ENCODE peak calls at places on chromosomes 4 and X, in seven cellular contexts. F is cardiac muscle cell, H is fibroblast of mammary gland, J is thoracic aorta, U is WERI-Rb-1, Q is esophagus muscularis mucosa, O is fibroblast of pulmonary artery. P is an unnamed sample.

GRCh38 chrX:132591719-132592275 is 103.0 kb upstream of the MBNL3 start:
- DNase-seq in F (no peak), H (no peak), J (no peak), U (peak; percentile 48), Q (no peak), O (no peak), P (no peak)

GRCh38 chr4:39716356-39716755 is 18.4 kb downstream of the UBE2K start:
- DNase-seq in F (no peak), H (no peak), J (no peak), U (peak; percentile 82), Q (no peak), O (no peak), P (no peak)

GRCh38 chrX:55159556-55159955 is 60.6 kb upstream of the PAGE5 start:
- DNase-seq in F (no peak), H (no peak), J (no peak), U (no peak), Q (no peak), O (no peak), P (no peak)

GRCh38 chr4:64736999-64737853 is 328.0 kb upstream of the TECRL start:
- DNase-seq in F (no peak), H (no peak), J (no peak), U (no peak), Q (no peak), O (no peak), P (no peak)

GRCh38 chrX:51496501-51497291 is at the start of gene NUDT11:
- DNase-seq in F (peak; percentile 80), H (peak; percentile 69), J (no peak), U (no peak), Q (no peak), O (peak; percentile 69), P (peak; percentile 86)

GRCh38 chr4:159401791-159402380 is 299.0 kb downstream of the RAPGEF2 start:
- DNase-seq in F (peak; percentile 42), H (peak; percentile 97), J (no peak), U (peak; percentile 23), Q (no peak), O (peak; percentile 85), P (peak; percentile 90)

GRCh38 chrX:11791090-11791489 is 33.1 kb downstream of the MSL3 start:
- DNase-seq in F (no peak), H (no peak), J (no peak), U (no peak), Q (no peak), O (no peak), P (no peak)

GRCh38 chrX:21711126-21711847 is 46.6 kb downstream of the SMPX start:
- DNase-seq in F (no peak), H (no peak), J (no peak), U (no peak), Q (no peak), O (no peak), P (no peak)

GRCh38 chrX:28058906-28059305 is 77.7 kb upstream of the DCAF8L1 start:
- DNase-seq in F (peak; percentile 36), H (no peak), J (no peak), U (no peak), Q (no peak), O (peak; percentile 34), P (no peak)

GRCh38 chrX:10761447-10761846 is 141.1 kb upstream of the MID1 start:
- DNase-seq in F (no peak), H (no peak), J (no peak), U (no peak), Q (no peak), O (no peak), P (no peak)

GRCh38 chrX:44483965-44484606 is 58.6 kb downstream of the FUNDC1 start:
- DNase-seq in F (no peak), H (peak; percentile 12), J (no peak), U (no peak), Q (no peak), O (no peak), P (no peak)

GRCh38 chrX:74579597-74580209 is 34.7 kb downstream of the RLIM start:
- DNase-seq in F (peak; percentile 5), H (peak; percentile 51), J (no peak), U (no peak), Q (no peak), O (no peak), P (peak; percentile 10)

GRCh38 chr4:36854554-36854953 is 390.0 kb upstream of the NWD2 start:
- DNase-seq in F (no peak), H (no peak), J (no peak), U (no peak), Q (no peak), O (no peak), P (no peak)
- TF ChIP-seq CTCF in F (no peak), H (no peak), J (no peak), U (no peak), Q (no peak), O (no peak), P (no peak)

DNA sequence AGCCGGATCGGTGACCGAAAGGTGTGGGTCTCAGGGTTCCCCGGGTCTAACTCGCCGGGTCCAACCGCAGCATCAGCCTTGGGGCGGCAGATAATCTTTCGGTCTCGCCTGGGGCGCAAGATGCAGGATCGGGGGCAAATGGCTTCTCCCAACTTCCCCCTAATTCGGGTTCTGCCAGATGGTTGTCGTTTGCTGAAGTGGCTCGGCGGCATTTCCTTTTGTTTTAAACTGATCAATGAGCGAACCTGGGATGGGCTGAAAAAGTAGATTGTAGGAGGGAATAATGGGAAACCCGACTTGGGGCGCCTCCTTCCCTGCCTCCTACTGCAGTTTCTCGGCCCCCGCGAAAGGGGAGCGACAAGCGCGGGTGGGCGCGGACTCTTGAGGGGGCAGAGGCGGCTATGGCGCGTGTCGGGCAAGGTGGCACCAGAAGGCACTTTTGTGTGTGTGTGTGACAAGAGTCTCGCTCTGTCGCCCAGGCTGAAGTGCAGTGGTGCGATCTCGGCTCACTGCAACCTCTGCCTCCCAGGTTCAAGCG is 3.1 kb downstream of the PDGFRA start:
- DNase-seq in F (peak; percentile 21), H (peak; percentile 20), J (no peak), U (no peak), Q (no peak), O (no peak), P (peak; percentile 59)
- H3K4me3 ChIP-seq in F (peak overlapping the region; percentile 64), H (peak overlapping the region; percentile 95), J (peak overlapping the region; percentile 91), U (no peak overlapping the region), Q (peak overlapping the region; percentile 59), O (peak overlapping the region; percentile 98), P (peak overlapping the region; percentile 93)

DNA sequence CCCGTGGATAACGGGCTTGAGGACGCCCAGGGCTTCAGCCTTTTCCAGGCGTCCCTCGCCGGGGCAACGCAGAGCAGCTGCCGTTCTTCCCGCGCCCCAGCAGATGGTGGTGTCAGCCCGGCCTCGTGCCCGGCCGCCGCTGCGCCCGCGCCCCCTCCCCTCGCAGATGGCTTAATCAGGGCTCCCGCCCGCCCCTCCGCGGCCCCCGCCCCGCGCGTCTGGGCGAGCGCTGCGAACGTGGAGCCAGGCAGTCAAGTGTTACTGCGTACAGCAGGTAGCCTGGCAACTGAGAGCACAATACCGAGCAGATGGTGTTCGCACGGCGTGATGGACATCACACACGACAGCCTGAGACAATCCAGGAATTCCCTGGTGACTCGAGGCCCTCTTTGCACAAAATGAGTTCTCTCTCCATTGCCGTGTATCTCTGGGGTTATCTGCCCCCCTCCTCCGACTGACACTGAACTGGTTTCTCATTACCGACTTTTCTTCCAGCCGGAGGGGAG is 69.3 kb downstream of the MGST2 start:
- DNase-seq in F (peak; percentile 88), H (peak; percentile 48), J (peak; percentile 50), U (peak; percentile 99), Q (peak; percentile 95), O (peak; percentile 88), P (peak; percentile 90)
- TF ChIP-seq CTCF in F (peak; percentile 61), H (no peak), J (peak; percentile 77), U (peak; percentile 95), Q (peak; percentile 86), O (peak; percentile 43), P (peak; percentile 61)

GRCh38 chr4:131419147-131419546 is 1729.9 kb upstream of the PCDH10 start:
- DNase-seq in F (no peak), H (no peak), J (no peak), U (no peak), Q (no peak), O (no peak), P (no peak)
- H3K4me3 ChIP-seq in F (no peak overlapping the region), H (no peak overlapping the region), J (no peak overlapping the region), U (no peak overlapping the region), Q (no peak overlapping the region), O (no peak overlapping the region), P (no peak overlapping the region)

GRCh38 chr4:126604273-126604867 is 1028.4 kb upstream of the INTU start:
- DNase-seq in F (peak; percentile 65), H (peak; percentile 62), J (no peak), U (peak; percentile 40), Q (no peak), O (peak; percentile 63), P (peak; percentile 34)
- TF ChIP-seq CTCF in F (peak; percentile 87), H (peak; percentile 94), J (peak; percentile 63), U (peak; percentile 60), Q (peak; percentile 48), O (peak; percentile 92), P (peak; percentile 91)